ENCODE peak calls at places on chromosomes 2 and 18, in seven cellular contexts. L is neural crest cell; E is SJCRH30; S is endodermal cell; T is stimulated activated CD4-positive, alpha-beta T cell treated with anti-CD3 and anti-CD28 coated beads, Interleukin-2, amount 100 ng/mL, for 24 hours; X is HTR-8/SVneo; J is uterus. U is an unnamed sample.

GRCh38 chr2:113160962-113161361 is 12.8 kb upstream of the PSD4 start:
- DNase-seq in L (no peak), E (no peak), S (no peak), T (no peak), X (no peak), J (no peak), U (no peak)

GRCh38 chr18:21131698-21132230 is 20.2 kb upstream of the ROCK1 start:
- DNase-seq in L (no peak), E (no peak), S (no peak), T (no peak), X (no peak), J (no peak), U (no peak)

GRCh38 chr2:87401726-87402345 is 346.1 kb upstream of the PLGLB2 start:
- DNase-seq in L (no peak), E (no peak), S (peak), T (no peak), X (no peak), J (no peak), U (no peak)

GRCh38 chr2:232418466-232419244 is 12.0 kb downstream of the ALPG start:
- DNase-seq in L (no peak), E (no peak), S (peak), T (no peak), X (peak), J (no peak), U (peak)

GRCh38 chr18:34128436-34128835 is 96.3 kb downstream of the NOL4 start:
- DNase-seq in L (no peak), E (no peak), S (no peak), T (no peak), X (no peak), J (no peak), U (no peak)

GRCh38 chr2:232926448-232927040 is 56.5 kb downstream of the SNORC start:
- DNase-seq in L (no peak), E (no peak), S (peak), T (no peak), X (no peak), J (no peak), U (no peak)

GRCh38 chr2:98463081-98463481 is 18.4 kb downstream of the INPP4A start:
- DNase-seq in L (no peak), E (no peak), S (no peak), T (no peak), X (no peak), J (no peak), U (no peak)

GRCh38 chr18:44079602-44080001 is 601.1 kb upstream of the SETBP1 start:
- DNase-seq in L (no peak), E (no peak), S (no peak), T (no peak), X (no peak), J (no peak), U (no peak)

GRCh38 chr18:13566941-13567762 is 159.2 kb downstream of the FAM210A start:
- DNase-seq in L (no peak), E (no peak), S (no peak), T (no peak), X (no peak), J (no peak), U (no peak)

GRCh38 chr2:234451242-234451641 is 45.6 kb downstream of the ARL4C start:
- DNase-seq in L (no peak), E (no peak), S (no peak), T (no peak), X (no peak), J (no peak), U (no peak)

GRCh38 chr2:128306081-128306930 is 12.4 kb downstream of the HS6ST1 start:
- DNase-seq in L (no peak), E (peak), S (peak), T (no peak), X (peak), J (peak), U (peak)

GRCh38 chr2:179671314-179671713 is 190.1 kb downstream of the ZNF385B start:
- DNase-seq in L (no peak), E (no peak), S (no peak), T (no peak), X (no peak), J (no peak), U (no peak)

GRCh38 chr18:13222371-13223281 is 4.1 kb downstream of the LDLRAD4 start:
- DNase-seq in L (no peak), E (no peak), S (no peak), T (no peak), X (no peak), J (peak), U (peak)

GRCh38 chr2:147500229-147500628 is 344.6 kb upstream of the ACVR2A start:
- DNase-seq in L (no peak), E (no peak), S (no peak), T (no peak), X (no peak), J (no peak), U (no peak)

GRCh38 chr2:17590342-17590911 is 49.9 kb downstream of the VSNL1 start:
- DNase-seq in L (no peak), E (no peak), S (no peak), T (no peak), X (no peak), J (no peak), U (no peak)

GRCh38 chr2:118696786-118697465 is 150.5 kb downstream of the EN1 start:
- DNase-seq in L (no peak), E (peak), S (peak), T (no peak), X (no peak), J (no peak), U (no peak)

GRCh38 chr2:137865954-137866540 is 98.2 kb upstream of the HNMT start:
- DNase-seq in L (peak), E (peak), S (peak), T (peak), X (peak), J (no peak), U (peak)

GRCh38 chr18:32937007-32937540 is 164.3 kb upstream of the KLHL14 start:
- DNase-seq in L (no peak), E (no peak), S (no peak), T (no peak), X (no peak), J (no peak), U (no peak)

GRCh38 chr18:56560992-56561391 is 77.4 kb downstream of the TXNL1 start:
- DNase-seq in L (no peak), E (no peak), S (no peak), T (no peak), X (no peak), J (no peak), U (no peak)

GRCh38 chr18:56238576-56238975 is 399.8 kb downstream of the TXNL1 start:
- DNase-seq in L (no peak), E (no peak), S (no peak), T (no peak), X (no peak), J (no peak), U (peak)

GRCh38 chr2:235270951-235271350 is 222.9 kb upstream of the AGAP1 start:
- DNase-seq in L (no peak), E (no peak), S (no peak), T (peak), X (no peak), J (no peak), U (no peak)

GRCh38 chr2:177169810-177170514 is 42.6 kb upstream of the HNRNPA3 start:
- DNase-seq in L (no peak), E (peak), S (no peak), T (no peak), X (no peak), J (no peak), U (peak)

GRCh38 chr2:81714817-81715216 is 1410.3 kb upstream of the LRRTM1 start:
- DNase-seq in L (no peak), E (no peak), S (no peak), T (no peak), X (no peak), J (no peak), U (no peak)

GRCh38 chr18:9016819-9017169 is 85.7 kb upstream of the NDUFV2 start:
- DNase-seq in L (no peak), E (no peak), S (no peak), T (no peak), X (no peak), J (no peak), U (peak)

GRCh38 chr18:47151457-47151856 is 1.2 kb upstream of the HDHD2 start:
- DNase-seq in L (no peak), E (no peak), S (no peak), T (no peak), X (no peak), J (no peak), U (peak)

GRCh38 chr18:71707985-71708500 is 836.1 kb downstream of the CBLN2 start:
- DNase-seq in L (no peak), E (no peak), S (no peak), T (no peak), X (no peak), J (no peak), U (no peak)